ENCODE peak calls at places on chromosome 17, in six cellular contexts. One of them, this sample, is unnamed.

GRCh38 chr17:44916781-44917241 is 1.5 kb upstream of the GFAP start:
- DNase-seq in AG09309: peak; percentile 27
- DNase-seq in epithelial cell of esophagus: peak; percentile 56
- DNase-seq in A549: no peak
- DNase-seq in activated naive CD4-positive, alpha-beta T cell: no peak
- DNase-seq in T follicular helper cell: no peak
- DNase-seq in this sample: peak; percentile 50

GRCh38 chr17:41697122-41697962 is 8.7 kb downstream of the EIF1 start:
- DNase-seq in A549: no peak
- DNase-seq in T follicular helper cell: no peak
- DNase-seq in AG09309: no peak
- DNase-seq in epithelial cell of esophagus: no peak
- DNase-seq in activated naive CD4-positive, alpha-beta T cell: no peak
- DNase-seq in this sample: no peak

GRCh38 chr17:8029121-8029520 is 9.7 kb upstream of the ALOX15B start:
- DNase-seq in activated naive CD4-positive, alpha-beta T cell: no peak
- DNase-seq in AG09309: peak; percentile 11
- DNase-seq in A549: no peak
- DNase-seq in T follicular helper cell: no peak
- DNase-seq in epithelial cell of esophagus: peak; percentile 88
- DNase-seq in this sample: no peak

GRCh38 chr17:7632492-7632894 is 2.6 kb downstream of the SHBG start:
- DNase-seq in AG09309: no peak
- DNase-seq in epithelial cell of esophagus: peak; percentile 74
- DNase-seq in T follicular helper cell: no peak
- DNase-seq in activated naive CD4-positive, alpha-beta T cell: no peak
- DNase-seq in A549: peak; percentile 79
- DNase-seq in this sample: peak; percentile 62

GRCh38 chr17:55811536-55811935 is 60.7 kb downstream of the PCTP start:
- DNase-seq in AG09309: no peak
- DNase-seq in T follicular helper cell: no peak
- DNase-seq in A549: no peak
- DNase-seq in epithelial cell of esophagus: no peak
- DNase-seq in activated naive CD4-positive, alpha-beta T cell: no peak
- DNase-seq in this sample: no peak

GRCh38 chr17:57424777-57425188 is 168.5 kb downstream of the MSI2 start:
- DNase-seq in T follicular helper cell: no peak
- DNase-seq in epithelial cell of esophagus: peak; percentile 29
- DNase-seq in activated naive CD4-positive, alpha-beta T cell: no peak
- DNase-seq in A549: no peak
- DNase-seq in AG09309: no peak
- DNase-seq in this sample: no peak

GRCh38 chr17:14078027-14078426 is 8.7 kb downstream of the COX10 start:
- DNase-seq in epithelial cell of esophagus: no peak
- DNase-seq in A549: no peak
- DNase-seq in activated naive CD4-positive, alpha-beta T cell: no peak
- DNase-seq in T follicular helper cell: no peak
- DNase-seq in AG09309: no peak
- DNase-seq in this sample: no peak

GRCh38 chr17:79487149-79487548 is 123.7 kb downstream of the RBFOX3 start:
- DNase-seq in T follicular helper cell: no peak
- DNase-seq in AG09309: no peak
- DNase-seq in A549: no peak
- DNase-seq in epithelial cell of esophagus: no peak
- DNase-seq in activated naive CD4-positive, alpha-beta T cell: no peak
- DNase-seq in this sample: no peak

GRCh38 chr17:17350491-17351355 is 47.5 kb downstream of the NT5M start:
- DNase-seq in T follicular helper cell: no peak
- DNase-seq in AG09309: no peak
- DNase-seq in A549: peak; percentile 55
- DNase-seq in epithelial cell of esophagus: peak; percentile 52
- DNase-seq in activated naive CD4-positive, alpha-beta T cell: no peak
- DNase-seq in this sample: peak; percentile 7

GRCh38 chr17:76410328-76410965 is 26.0 kb downstream of the SPHK1 start:
- DNase-seq in epithelial cell of esophagus: no peak
- DNase-seq in AG09309: no peak
- DNase-seq in A549: no peak
- DNase-seq in T follicular helper cell: no peak
- DNase-seq in activated naive CD4-positive, alpha-beta T cell: no peak
- DNase-seq in this sample: no peak

GRCh38 chr17:80959330-80960036 is 32.2 kb upstream of the CHMP6 start:
- DNase-seq in T follicular helper cell: no peak
- DNase-seq in activated naive CD4-positive, alpha-beta T cell: no peak
- DNase-seq in epithelial cell of esophagus: no peak
- DNase-seq in AG09309: peak; percentile 14
- DNase-seq in A549: no peak
- DNase-seq in this sample: no peak

GRCh38 chr17:75848523-75849303 is 4.5 kb upstream of the UNC13D start:
- DNase-seq in epithelial cell of esophagus: peak; percentile 83
- DNase-seq in activated naive CD4-positive, alpha-beta T cell: peak; percentile 81
- DNase-seq in AG09309: no peak
- DNase-seq in T follicular helper cell: peak; percentile 75
- DNase-seq in A549: peak; percentile 76
- DNase-seq in this sample: peak; percentile 82

This sample was measured in D341Med.